ENCODE peak calls at places on chromosomes 11 and 22, in five cellular contexts. One of them, this sample, is unnamed.

GRCh38 chr11:6864436-6864835 is 1.6 kb downstream of the OR10A2 start:
- DNase-seq in A549: no peak
- DNase-seq in HFFc6: no peak
- DNase-seq in tibial nerve: no peak
- DNase-seq in B cell: no peak
- DNase-seq in this sample: no peak

GRCh38 chr11:2530131-2530854 is 85.5 kb downstream of the KCNQ1 start:
- DNase-seq in B cell: no peak
- DNase-seq in tibial nerve: no peak
- DNase-seq in HFFc6: no peak
- DNase-seq in A549: no peak
- DNase-seq in this sample: no peak

GRCh38 chr11:113693030-113693429 is 13.1 kb downstream of the TMPRSS5 start:
- DNase-seq in A549: no peak
- DNase-seq in tibial nerve: no peak
- DNase-seq in HFFc6: no peak
- DNase-seq in B cell: no peak
- DNase-seq in this sample: no peak

GRCh38 chr11:10622957-10623787 is 54.7 kb upstream of the LYVE1 start:
- DNase-seq in HFFc6: no peak
- DNase-seq in tibial nerve: no peak
- DNase-seq in A549: no peak
- DNase-seq in B cell: peak
- DNase-seq in this sample: no peak

GRCh38 chr11:67572747-67573419 is 10.7 kb upstream of the GSTP1 start:
- DNase-seq in tibial nerve: peak
- DNase-seq in B cell: no peak
- DNase-seq in A549: peak
- DNase-seq in HFFc6: peak
- DNase-seq in this sample: peak

GRCh38 chr11:66278396-66279091 is 569 bp downstream of the CNIH2 start:
- DNase-seq in HFFc6: peak
- DNase-seq in tibial nerve: no peak
- DNase-seq in A549: peak
- DNase-seq in B cell: no peak
- DNase-seq in this sample: no peak

GRCh38 chr11:911890-912219 is 1.2 kb upstream of the CHID1 start:
- DNase-seq in A549: no peak
- DNase-seq in tibial nerve: no peak
- DNase-seq in HFFc6: no peak
- DNase-seq in B cell: no peak
- DNase-seq in this sample: no peak

GRCh38 chr11:44595964-44596381 is 30.5 kb downstream of the CD82 start:
- DNase-seq in A549: no peak
- DNase-seq in B cell: no peak
- DNase-seq in HFFc6: no peak
- DNase-seq in tibial nerve: peak
- DNase-seq in this sample: no peak

GRCh38 chr22:17430298-17430900 is 61.1 kb downstream of the CECR2 start:
- DNase-seq in B cell: no peak
- DNase-seq in HFFc6: no peak
- DNase-seq in A549: no peak
- DNase-seq in tibial nerve: peak
- DNase-seq in this sample: no peak

GRCh38 chr11:116595305-116595880 is 177.4 kb downstream of the BUD13 start:
- DNase-seq in A549: no peak
- DNase-seq in tibial nerve: no peak
- DNase-seq in B cell: no peak
- DNase-seq in HFFc6: no peak
- DNase-seq in this sample: no peak

GRCh38 chr11:1461806-1462455 is 24.6 kb downstream of the MOB2 start:
- DNase-seq in A549: no peak
- DNase-seq in B cell: no peak
- DNase-seq in tibial nerve: no peak
- DNase-seq in HFFc6: no peak
- DNase-seq in this sample: no peak

GRCh38 chr22:31332010-31332409 is 14.1 kb downstream of the PATZ1 start:
- DNase-seq in A549: no peak
- DNase-seq in B cell: no peak
- DNase-seq in HFFc6: no peak
- DNase-seq in tibial nerve: no peak
- DNase-seq in this sample: no peak

GRCh38 chr22:38843716-38844660 is at the start of gene NPTXR:
- DNase-seq in tibial nerve: no peak
- DNase-seq in HFFc6: peak
- DNase-seq in A549: peak
- DNase-seq in B cell: peak
- DNase-seq in this sample: no peak

GRCh38 chr22:19477321-19478085 is 1.5 kb downstream of the UFD1 start:
- DNase-seq in HFFc6: no peak
- DNase-seq in tibial nerve: no peak
- DNase-seq in B cell: no peak
- DNase-seq in A549: no peak
- DNase-seq in this sample: no peak

GRCh38 chr22:28899199-28899853 is 16.0 kb downstream of the ZNRF3 start:
- DNase-seq in A549: no peak
- DNase-seq in HFFc6: no peak
- DNase-seq in B cell: no peak
- DNase-seq in tibial nerve: no peak
- DNase-seq in this sample: no peak

GRCh38 chr11:36460220-36460619 is 49.9 kb downstream of the TRAF6 start:
- DNase-seq in HFFc6: no peak
- DNase-seq in A549: no peak
- DNase-seq in tibial nerve: no peak
- DNase-seq in B cell: no peak
- DNase-seq in this sample: no peak

GRCh38 chr22:21041937-21042336 is 3.8 kb upstream of the LRRC74B start:
- DNase-seq in tibial nerve: no peak
- DNase-seq in HFFc6: peak
- DNase-seq in A549: no peak
- DNase-seq in B cell: no peak
- DNase-seq in this sample: no peak

GRCh38 chr22:44729391-44730012 is 22.9 kb upstream of the ARHGAP8 start:
- DNase-seq in B cell: no peak
- DNase-seq in A549: no peak
- DNase-seq in tibial nerve: peak
- DNase-seq in HFFc6: peak
- DNase-seq in this sample: peak

DNA sequence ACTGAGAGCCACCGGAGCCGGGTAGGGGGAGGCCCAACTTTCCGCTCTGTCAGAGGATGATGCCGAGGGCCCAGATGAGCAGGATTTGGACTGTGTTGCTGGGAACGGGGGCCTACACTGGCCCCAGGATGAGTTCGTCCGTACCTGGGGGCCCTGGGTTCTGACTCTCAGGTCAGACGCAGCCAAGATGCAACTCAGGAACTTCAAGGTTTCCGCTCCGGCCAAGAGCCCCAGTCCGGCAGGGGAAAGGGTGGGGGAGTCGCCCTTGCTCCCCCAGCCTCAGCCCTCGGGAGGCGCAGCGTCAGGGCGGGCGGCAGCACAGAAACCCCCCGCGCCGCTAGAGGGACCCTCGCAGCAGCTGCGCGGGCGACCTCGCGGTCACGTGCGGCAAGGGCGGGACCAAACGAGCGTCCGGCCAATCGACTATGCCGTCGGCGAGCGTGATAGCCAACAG is 241 bp upstream of the ARL2 start:
- DNase-seq in A549: peak
- DNase-seq in tibial nerve: peak
- DNase-seq in HFFc6: peak
- DNase-seq in B cell: peak
- DNase-seq in this sample: peak
- TF ChIP-seq CTCF in A549: no peak
- TF ChIP-seq CTCF in tibial nerve: no peak
- TF ChIP-seq CTCF in HFFc6: no peak
- TF ChIP-seq CTCF in B cell: no peak
- TF ChIP-seq CTCF in this sample: no peak

GRCh38 chr22:24994070-24994763 is 41.7 kb downstream of the KIAA1671 start:
- DNase-seq in B cell: no peak
- DNase-seq in HFFc6: peak
- DNase-seq in A549: peak
- DNase-seq in tibial nerve: no peak
- DNase-seq in this sample: no peak
- TF ChIP-seq CTCF in B cell: no peak
- TF ChIP-seq CTCF in HFFc6: no peak
- TF ChIP-seq CTCF in A549: peak
- TF ChIP-seq CTCF in tibial nerve: no peak
- TF ChIP-seq CTCF in this sample: no peak

GRCh38 chr11:129766858-129767604 is 48.6 kb upstream of the TMEM45B start:
- DNase-seq in A549: peak
- DNase-seq in HFFc6: peak
- DNase-seq in tibial nerve: no peak
- DNase-seq in B cell: no peak
- DNase-seq in this sample: no peak
- TF ChIP-seq CTCF in A549: peak
- TF ChIP-seq CTCF in HFFc6: peak
- TF ChIP-seq CTCF in tibial nerve: no peak
- TF ChIP-seq CTCF in B cell: no peak
- TF ChIP-seq CTCF in this sample: peak

GRCh38 chr11:86184728-86185127 is 59.8 kb upstream of the EED start:
- DNase-seq in HFFc6: no peak
- DNase-seq in B cell: no peak
- DNase-seq in A549: no peak
- DNase-seq in tibial nerve: no peak
- DNase-seq in this sample: no peak
- TF ChIP-seq CTCF in HFFc6: no peak
- TF ChIP-seq CTCF in B cell: no peak
- TF ChIP-seq CTCF in A549: no peak
- TF ChIP-seq CTCF in tibial nerve: no peak
- TF ChIP-seq CTCF in this sample: no peak

GRCh38 chr11:119728651-119729580 is at the start of gene NECTIN1:
- DNase-seq in B cell: peak
- DNase-seq in HFFc6: peak
- DNase-seq in tibial nerve: peak
- DNase-seq in A549: peak
- DNase-seq in this sample: peak

GRCh38 chr11:119726150-119726553 is 2.8 kb downstream of the NECTIN1 start:
- DNase-seq in tibial nerve: no peak
- DNase-seq in HFFc6: no peak
- DNase-seq in A549: no peak
- DNase-seq in B cell: no peak
- DNase-seq in this sample: no peak

GRCh38 chr11:119728226-119728626 is 774 bp downstream of the NECTIN1 start:
- DNase-seq in A549: no peak
- DNase-seq in B cell: peak
- DNase-seq in HFFc6: no peak
- DNase-seq in tibial nerve: no peak
- DNase-seq in this sample: no peak

GRCh38 chr11:119726585-119727522 is 2.1 kb downstream of the NECTIN1 start:
- DNase-seq in A549: no peak
- DNase-seq in HFFc6: no peak
- DNase-seq in tibial nerve: no peak
- DNase-seq in B cell: no peak
- DNase-seq in this sample: no peak

GRCh38 chr11:119727523-119728081 is 1.4 kb downstream of the NECTIN1 start:
- DNase-seq in B cell: peak
- DNase-seq in A549: no peak
- DNase-seq in HFFc6: no peak
- DNase-seq in tibial nerve: no peak
- DNase-seq in this sample: no peak
- TF ChIP-seq CTCF in B cell: peak
- TF ChIP-seq CTCF in A549: peak
- TF ChIP-seq CTCF in HFFc6: peak
- TF ChIP-seq CTCF in tibial nerve: peak
- TF ChIP-seq CTCF in this sample: peak

This sample was measured in AG09319.